ENCODE peak calls at places on chromosomes 1 and 21, in seven cellular contexts. R, G, L, W, Q, K and E are unnamed samples.
A peak's percentile ranks its signal among the peaks of the same experiment; 100 is the strongest.

GRCh38 chr1:236021424-236022135 is 43.3 kb downstream of the NID1 start:
- DNase-seq in Q (no peak), W (no peak), K (peak; percentile 71), G (no peak), R (peak; percentile 63), L (no peak), E (no peak)

GRCh38 chr21:34548782-34549376 is 36.9 kb upstream of the KCNE1 start:
- DNase-seq in R (no peak), G (no peak), K (no peak), W (no peak), L (no peak), Q (no peak), E (no peak)

GRCh38 chr1:11099310-11100148 is at the start of gene EXOSC10:
- DNase-seq in R (peak; percentile 96), L (peak; percentile 37), W (peak; percentile 98), G (peak; percentile 38), K (peak; percentile 9), Q (peak; percentile 96), E (peak; percentile 45)

GRCh38 chr1:118899340-118899739 is 88.8 kb downstream of the TBX15 start:
- DNase-seq in W (no peak), G (no peak), K (no peak), R (no peak), Q (no peak), L (no peak), E (no peak)

GRCh38 chr1:4010811-4011605 is 110.9 kb upstream of the C1orf174 start:
- DNase-seq in R (no peak), K (no peak), Q (no peak), L (no peak), W (no peak), G (no peak), E (no peak)

GRCh38 chr1:64920936-64921589 is 45.3 kb downstream of the JAK1 start:
- DNase-seq in G (no peak), W (no peak), Q (no peak), R (no peak), L (no peak), K (no peak), E (no peak)

GRCh38 chr21:33261635-33262034 is 4.5 kb upstream of the IL10RB start:
- DNase-seq in Q (peak; percentile 23), G (peak; percentile 47), W (no peak), L (no peak), R (no peak), K (peak; percentile 28), E (no peak)

GRCh38 chr1:53572061-53572801 is 113.0 kb downstream of the DMRTB1 start:
- DNase-seq in Q (peak; percentile 10), G (peak; percentile 47), W (no peak), L (no peak), K (peak; percentile 56), R (peak; percentile 46), E (no peak)

GRCh38 chr1:42979888-42980800 is 21.5 kb upstream of the SLC2A1 start:
- DNase-seq in L (no peak), K (no peak), R (no peak), G (no peak), Q (peak; percentile 72), W (peak; percentile 78), E (no peak)

GRCh38 chr1:235468970-235469369 is 35.3 kb downstream of the B3GALNT2 start:
- DNase-seq in Q (no peak), K (no peak), R (no peak), G (no peak), L (no peak), W (no peak), E (peak; percentile 9)

GRCh38 chr1:227136210-227136609 is 182.1 kb downstream of the CDC42BPA start:
- DNase-seq in G (no peak), W (no peak), K (no peak), R (no peak), L (no peak), Q (no peak), E (no peak)

GRCh38 chr1:117324357-117324756 is 42.9 kb upstream of the MAN1A2 start:
- DNase-seq in L (no peak), W (no peak), G (no peak), R (no peak), K (no peak), Q (no peak), E (no peak)

GRCh38 chr1:240363315-240363714 is 248.6 kb downstream of the GREM2 start:
- DNase-seq in G (no peak), L (no peak), R (no peak), W (no peak), K (no peak), Q (no peak), E (no peak)

GRCh38 chr1:218266356-218266755 is 18.7 kb upstream of the RRP15 start:
- DNase-seq in G (no peak), L (no peak), Q (no peak), R (no peak), W (no peak), K (no peak), E (no peak)

GRCh38 chr1:239189998-239190512 is 196.3 kb upstream of the CHRM3 start:
- DNase-seq in Q (no peak), R (no peak), W (no peak), G (no peak), K (no peak), L (no peak), E (no peak)

GRCh38 chr1:212241445-212242287 is 43.5 kb upstream of the PPP2R5A start:
- DNase-seq in L (no peak), W (no peak), R (no peak), K (no peak), G (no peak), Q (no peak), E (no peak)

GRCh38 chr1:22527555-22528296 is 35.6 kb upstream of the EPHA8 start:
- DNase-seq in Q (no peak), R (no peak), K (no peak), W (no peak), L (no peak), G (no peak), E (no peak)

GRCh38 chr1:35560256-35561225 is 2.9 kb downstream of the NCDN start:
- DNase-seq in G (no peak), W (no peak), L (no peak), R (peak; percentile 84), Q (peak; percentile 39), K (no peak), E (no peak)

GRCh38 chr21:45588861-45589491 is 46.7 kb upstream of the SLC19A1 start:
- DNase-seq in R (no peak), Q (no peak), L (no peak), G (no peak), K (no peak), W (no peak), E (no peak)

GRCh38 chr1:215200121-215200520 is 117.6 kb downstream of the KCNK2 start:
- DNase-seq in W (no peak), L (no peak), R (no peak), Q (no peak), K (no peak), G (no peak), E (no peak)

GRCh38 chr1:241605146-241605805 is 34.9 kb downstream of the CHML start:
- DNase-seq in K (no peak), G (no peak), Q (no peak), R (no peak), L (no peak), W (no peak), E (no peak)

GRCh38 chr1:213535679-213536078 is 452.1 kb upstream of the PROX1 start:
- DNase-seq in K (no peak), G (no peak), Q (no peak), R (no peak), W (no peak), L (no peak), E (no peak)

GRCh38 chr1:51433269-51433971 is 85.6 kb downstream of the EPS15 start:
- DNase-seq in L (no peak), G (no peak), K (no peak), R (no peak), Q (no peak), W (no peak), E (peak; percentile 9)

GRCh38 chr1:151175910-151176309 is at the start of gene TMOD4:
- DNase-seq in G (no peak), Q (no peak), K (no peak), L (no peak), W (no peak), R (no peak), E (no peak)

GRCh38 chr1:206579747-206580437 is 32.4 kb downstream of the EIF2D start:
- DNase-seq in K (no peak), G (peak; percentile 64), W (peak; percentile 69), Q (peak; percentile 86), L (peak; percentile 52), R (peak; percentile 87), E (no peak)

GRCh38 chr21:46111857-46112730 is 14.2 kb downstream of the COL6A2 start:
- DNase-seq in K (no peak), G (no peak), Q (peak; percentile 7), W (no peak), R (peak; percentile 31), L (no peak), E (no peak)

GRCh38 chr1:226656201-226656600 is 82.9 kb downstream of the ITPKB start:
- DNase-seq in Q (no peak), L (no peak), K (no peak), G (no peak), R (peak; percentile 17), W (peak; percentile 60), E (no peak)

GRCh38 chr1:192488058-192488457 is 87.5 kb upstream of the RGS1 start:
- DNase-seq in G (no peak), K (no peak), R (no peak), L (no peak), Q (no peak), W (no peak), E (no peak)

DNA sequence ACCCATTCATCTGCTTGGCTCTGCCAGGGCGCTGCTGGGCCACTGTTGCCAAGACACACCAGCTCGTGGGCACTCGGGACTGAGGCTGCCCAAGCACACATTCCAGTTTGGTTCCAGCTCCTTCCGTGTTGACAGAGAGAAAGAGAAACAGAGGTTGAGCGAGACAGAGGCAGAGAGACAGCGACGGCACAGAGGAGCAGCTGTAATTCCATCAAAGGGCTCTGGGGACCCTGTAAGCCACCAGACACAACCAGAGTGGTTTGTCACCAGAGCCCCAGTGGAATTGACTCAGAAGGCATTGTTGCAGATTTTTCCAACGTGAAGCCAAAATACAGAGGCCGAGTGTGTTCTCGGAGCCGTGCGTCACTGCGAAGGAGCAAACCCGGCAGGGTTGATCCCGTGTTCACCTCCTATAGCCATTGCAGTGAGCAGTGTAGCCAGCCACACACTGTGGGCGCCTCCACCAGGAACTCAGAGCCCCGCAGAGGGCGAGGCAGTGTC is 33.5 kb downstream of the SYF2 start:
- DNase-seq in L (no peak), W (peak; percentile 51), R (peak; percentile 45), K (no peak), Q (peak; percentile 53), G (no peak), E (no peak)
- H3K4me3 ChIP-seq in L (no peak overlapping the region), W (no peak overlapping the region), R (peak overlapping the region; percentile 12), K (peak overlapping the region; percentile 29), Q (no peak overlapping the region), G (no peak overlapping the region), E (no peak overlapping the region)

GRCh38 chr1:91617242-91617837 is 116.7 kb downstream of the CDC7 start:
- DNase-seq in W (no peak), G (no peak), Q (peak; percentile 44), K (no peak), R (peak; percentile 71), L (no peak), E (no peak)
- TF ChIP-seq CTCF in W (no peak), G (no peak), Q (peak; percentile 25), K (no peak), R (peak; percentile 34), L (no peak), E (no peak)

GRCh38 chr1:15261155-15262002 is 14.4 kb downstream of the FHAD1 start:
- DNase-seq in W (peak; percentile 53), Q (peak; percentile 52), L (no peak), R (peak; percentile 56), K (no peak), G (no peak), E (no peak)
- H3K4me3 ChIP-seq in W (no peak overlapping the region), Q (no peak overlapping the region), L (peak overlapping the region; percentile 9), R (no peak overlapping the region), K (no peak overlapping the region), G (no peak overlapping the region), E (no peak overlapping the region)

GRCh38 chr1:87167855-87168630 is 160.6 kb upstream of the LMO4 start:
- DNase-seq in L (no peak), Q (no peak), W (no peak), G (no peak), K (no peak), R (no peak), E (no peak)
- TF ChIP-seq CTCF in L (no peak), Q (no peak), W (no peak), G (no peak), K (no peak), R (no peak), E (peak; percentile 9)